ENCODE peak calls at places on chromosomes 3 and 15, in nine cellular contexts. R is heart right ventricle, Z is SK-N-SH, G is GM23338, J is kidney, D is BE2C, W is gastrocnemius medialis, I is neural progenitor cell, Q is epithelial cell of proximal tubule. H is an unnamed sample.

GRCh38 chr3:14976317-14976716 is 28.9 kb downstream of the NR2C2 start:
- DNase-seq in Z (no peak), W (no peak), G (no peak), I (peak; percentile 27), Q (no peak), J (no peak), R (no peak), D (no peak), H (no peak)

GRCh38 chr3:59839810-59840515 is 790.1 kb upstream of the CFAP20DC start:
- DNase-seq in D (no peak), J (no peak), R (no peak), W (no peak), G (no peak), I (no peak), Q (no peak), Z (no peak), H (no peak)

GRCh38 chr3:95049841-95050240 is 987.0 kb downstream of the NSUN3 start:
- DNase-seq in J (no peak), W (no peak), D (no peak), Q (no peak), R (no peak), Z (no peak), I (no peak), G (no peak), H (no peak)

GRCh38 chr3:105367406-105368213 is 901 bp downstream of the ALCAM start:
- DNase-seq in W (no peak), D (peak; percentile 53), R (peak; percentile 54), I (peak; percentile 84), Z (peak; percentile 49), J (peak; percentile 86), Q (no peak), G (peak; percentile 66), H (peak; percentile 78)

GRCh38 chr3:176275113-176275512 is 922.2 kb downstream of the TBL1XR1 start:
- DNase-seq in Q (no peak), D (no peak), W (no peak), Z (no peak), G (no peak), I (no peak), J (no peak), R (no peak), H (no peak)

GRCh38 chr3:122397136-122397645 is 13.2 kb downstream of the FAM162A start:
- DNase-seq in W (no peak), D (no peak), R (no peak), Z (no peak), Q (no peak), J (no peak), G (no peak), I (no peak), H (no peak)

GRCh38 chr3:110526732-110527727 is 544.6 kb upstream of the NECTIN3 start:
- DNase-seq in J (no peak), I (peak; percentile 10), G (peak; percentile 61), Q (peak; percentile 85), D (no peak), Z (no peak), R (no peak), W (no peak), H (no peak)

GRCh38 chr15:92801774-92802464 is 98.2 kb upstream of the CHD2 start:
- DNase-seq in G (no peak), J (no peak), R (no peak), I (no peak), W (peak; percentile 38), D (no peak), Q (no peak), Z (no peak), H (no peak)

GRCh38 chr3:5162102-5162501 is 25.4 kb upstream of the EDEM1 start:
- DNase-seq in D (no peak), R (no peak), W (no peak), G (no peak), I (peak; percentile 13), Z (no peak), Q (no peak), J (no peak), H (no peak)

GRCh38 chr3:197674741-197675567 is 61.8 kb downstream of the RUBCN start:
- DNase-seq in I (no peak), D (no peak), R (no peak), J (no peak), Q (no peak), G (no peak), W (no peak), Z (no peak), H (no peak)

GRCh38 chr3:3071136-3071535 is 39.0 kb downstream of the IL5RA start:
- DNase-seq in D (no peak), I (peak; percentile 34), J (no peak), G (no peak), Q (no peak), Z (no peak), R (no peak), W (no peak), H (no peak)

GRCh38 chr3:158260392-158260791 is 150.5 kb downstream of the RSRC1 start:
- DNase-seq in D (no peak), Z (no peak), W (no peak), G (no peak), J (no peak), R (no peak), Q (no peak), I (no peak), H (no peak)

GRCh38 chr3:77149382-77149781 is 109.5 kb downstream of the ROBO2 start:
- DNase-seq in D (no peak), W (no peak), G (no peak), J (no peak), Z (no peak), R (no peak), I (no peak), Q (no peak), H (no peak)
- TF ChIP-seq CTCF in D (no peak), W (no peak), G (no peak), J (no peak), Z (no peak), R (no peak), I (no peak), Q (no peak), H (no peak)

GRCh38 chr3:49856181-49857005 is at the start of gene TRAIP:
- DNase-seq in I (peak; percentile 98), D (peak; percentile 91), J (peak; percentile 97), Z (peak; percentile 98), G (peak; percentile 99), Q (peak; percentile 42), R (peak; percentile 95), W (peak; percentile 87), H (peak; percentile 93)

GRCh38 chr3:49859576-49860305 is 3.4 kb upstream of the TRAIP start:
- DNase-seq in D (no peak), Z (no peak), R (no peak), Q (no peak), J (no peak), W (no peak), I (no peak), G (no peak), H (no peak)

GRCh38 chr3:49855662-49856061 is 702 bp downstream of the TRAIP start:
- DNase-seq in Q (no peak), G (no peak), W (no peak), R (no peak), Z (no peak), D (no peak), J (no peak), I (no peak), H (no peak)
- H3K4me3 ChIP-seq in Q (peak overlapping the region; percentile 92), G (peak overlapping the region; percentile 81), W (peak overlapping the region; percentile 67), R (peak overlapping the region; percentile 69), Z (peak overlapping the region; percentile 98), D (peak overlapping the region; percentile 77), J (no peak overlapping the region), I (peak overlapping the region; percentile 75), H (peak overlapping the region; percentile 70)

GRCh38 chr3:12569836-12570235 is 12.9 kb downstream of the MKRN2 start:
- DNase-seq in J (no peak), W (no peak), R (no peak), Z (no peak), G (no peak), I (no peak), Q (no peak), D (no peak), H (no peak)
- TF ChIP-seq CTCF in J (no peak), W (no peak), R (no peak), Z (no peak), G (no peak), I (no peak), Q (no peak), D (no peak), H (no peak)

DNA sequence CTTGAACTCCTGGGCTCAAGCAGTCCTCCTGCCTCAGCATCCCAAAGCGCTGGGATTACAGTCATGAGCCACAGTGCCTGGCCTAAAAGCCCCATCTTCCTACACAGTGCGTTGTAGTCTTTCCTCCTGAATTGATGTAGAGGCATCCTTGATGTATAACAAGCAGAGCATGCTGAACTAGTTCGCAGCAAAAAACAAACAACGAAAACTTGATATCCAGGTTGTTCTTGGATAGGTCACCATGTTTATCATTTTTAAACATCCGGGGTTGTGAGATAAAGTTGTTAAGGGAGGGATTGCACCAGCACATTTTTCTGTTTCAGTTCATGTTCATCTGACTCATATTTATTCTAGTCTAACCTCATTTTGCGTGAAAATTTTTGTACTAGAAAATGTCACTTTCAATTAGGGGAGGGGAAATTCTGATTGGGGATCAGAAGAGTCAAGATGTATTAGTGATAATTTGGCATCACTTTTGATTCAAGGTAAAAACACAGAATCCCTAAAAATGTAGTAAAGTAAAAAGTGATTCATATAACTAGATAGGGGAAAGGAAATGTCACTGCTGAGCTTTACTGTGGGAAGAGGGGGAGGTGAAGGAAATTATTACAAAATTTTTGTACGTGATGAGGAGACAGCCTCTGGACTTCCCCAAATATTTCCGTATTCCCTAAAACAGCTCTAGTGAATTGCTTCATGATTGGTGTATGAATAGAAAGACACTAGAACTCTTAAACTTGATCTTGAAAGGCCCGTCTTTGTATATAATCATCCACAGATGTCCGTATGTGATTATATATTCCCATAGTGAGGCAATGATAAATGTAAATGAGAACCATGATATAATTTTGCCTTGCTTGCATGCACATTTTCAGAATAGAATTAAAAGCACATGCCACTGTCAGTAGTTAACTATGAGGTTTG is 22.9 kb downstream of the RAB8B start:
- DNase-seq in J (no peak), R (no peak), Q (no peak), Z (peak; percentile 42), I (no peak), W (no peak), G (no peak), D (no peak), H (no peak)
- H3K4me3 ChIP-seq in J (no peak overlapping the region), R (no peak overlapping the region), Q (no peak overlapping the region), Z (no peak overlapping the region), I (no peak overlapping the region), W (no peak overlapping the region), G (no peak overlapping the region), D (no peak overlapping the region), H (no peak overlapping the region)

GRCh38 chr15:39668457-39668856 is 87.6 kb downstream of the THBS1 start:
- DNase-seq in I (no peak), W (no peak), D (no peak), G (no peak), R (no peak), Z (no peak), J (no peak), Q (no peak), H (no peak)
- TF ChIP-seq CTCF in I (no peak), W (no peak), D (no peak), G (no peak), R (no peak), Z (no peak), J (no peak), Q (no peak), H (no peak)

DNA sequence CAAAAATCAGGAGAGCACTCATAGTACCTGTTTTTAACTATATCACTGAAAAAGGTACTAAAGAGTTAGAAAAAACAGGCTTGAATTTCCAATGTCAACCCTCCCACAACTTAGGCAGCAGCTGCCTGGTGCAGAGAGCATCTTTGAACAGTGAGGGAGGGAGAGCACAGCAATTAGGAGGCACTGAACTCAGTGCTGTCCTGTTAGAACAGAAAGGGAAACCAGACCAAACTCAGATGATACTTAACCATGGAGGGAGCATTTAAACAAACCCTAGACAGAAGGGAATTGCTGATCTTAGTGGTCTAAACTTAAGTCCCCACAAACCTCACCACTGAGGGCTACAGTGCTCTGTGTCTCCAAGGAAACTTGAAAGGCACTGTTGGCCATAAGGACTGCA is 179.2 kb upstream of the AGTR1 start:
- DNase-seq in I (no peak), W (no peak), Z (no peak), Q (no peak), J (no peak), G (no peak), R (no peak), D (no peak), H (no peak)
- H3K4me3 ChIP-seq in I (no peak overlapping the region), W (no peak overlapping the region), Z (no peak overlapping the region), Q (no peak overlapping the region), J (no peak overlapping the region), G (no peak overlapping the region), R (no peak overlapping the region), D (no peak overlapping the region), H (no peak overlapping the region)